ENCODE peak calls at places on chromosomes 12 and 14, in eight cellular contexts. V is HEK293T; E is stimulated activated CD4-positive, alpha-beta T cell treated with anti-CD3 and anti-CD28 coated beads, Interleukin-2, amount 100 ng/mL, for 48 hours; A is activated T-cell treated with anti-CD3 and anti-CD28 coated beads for 24 hours; R is fibroblast of pulmonary artery; Q is AG09319; Y is CD4-positive, CD25-positive, alpha-beta regulatory T cell; Z is activated CD4-positive, alpha-beta T cell treated with anti-CD3 and anti-CD28 coated beads, Interleukin-2, amount 50 U/mL, for 1 hour. B is an unnamed sample.
A peak's percentile ranks its signal among the peaks of the same experiment; 100 is the strongest.

GRCh38 chr12:85309180-85309579 is 29.2 kb downstream of the ALX1 start:
- DNase-seq in E (no peak), Y (no peak), Z (no peak), R (no peak), Q (no peak), A (no peak), V (no peak), B (no peak)

GRCh38 chr14:39441805-39442204 is 9.6 kb upstream of the FBXO33 start:
- DNase-seq in Q (no peak), Z (no peak), V (no peak), A (no peak), E (no peak), R (no peak), Y (no peak), B (no peak)

GRCh38 chr12:1806301-1807106 is 13.9 kb upstream of the LRTM2 start:
- DNase-seq in A (no peak), V (no peak), R (no peak), Z (no peak), Q (no peak), Y (no peak), E (no peak), B (no peak)

GRCh38 chr12:76106631-76107030 is 22.1 kb upstream of the NAP1L1 start:
- DNase-seq in Z (no peak), Q (no peak), R (no peak), Y (no peak), E (no peak), V (no peak), A (no peak), B (no peak)

GRCh38 chr12:18703916-18704315 is 33.9 kb downstream of the PLCZ1 start:
- DNase-seq in A (no peak), V (no peak), Q (no peak), E (no peak), Y (no peak), R (no peak), Z (no peak), B (no peak)

GRCh38 chr14:71956920-71957563 is 24.8 kb downstream of the RGS6 start:
- DNase-seq in Z (no peak), E (no peak), Y (no peak), V (no peak), Q (no peak), A (no peak), R (no peak), B (no peak)

GRCh38 chr12:49292729-49293055 is 2.3 kb upstream of the PRPH start:
- DNase-seq in R (no peak), Q (no peak), E (no peak), Z (no peak), V (no peak), A (no peak), Y (no peak), B (no peak)

GRCh38 chr14:50545618-50546017 is 13.2 kb upstream of the MAP4K5 start:
- DNase-seq in Z (no peak), A (no peak), R (no peak), Q (no peak), E (no peak), V (no peak), Y (no peak), B (no peak)

GRCh38 chr14:104138891-104139459 is 588 bp downstream of the KIF26A start:
- DNase-seq in E (no peak), R (no peak), V (no peak), Q (no peak), Z (no peak), Y (no peak), A (no peak), B (no peak)

GRCh38 chr14:61211476-61212262 is 69.5 kb downstream of the TMEM30B start:
- DNase-seq in R (no peak), Q (no peak), V (no peak), Y (no peak), E (no peak), A (no peak), Z (no peak), B (no peak)

GRCh38 chr12:122646568-122647220 is 56.5 kb downstream of the HCAR2 start:
- DNase-seq in Q (peak; percentile 23), Z (peak; percentile 12), A (peak; percentile 45), V (no peak), R (peak; percentile 58), E (peak; percentile 14), Y (peak; percentile 23), B (peak; percentile 40)

GRCh38 chr12:65958456-65958855 is 134.2 kb downstream of the HMGA2 start:
- DNase-seq in V (no peak), A (no peak), Q (no peak), R (no peak), E (no peak), Y (no peak), Z (no peak), B (no peak)

GRCh38 chr12:117105902-117106301 is 6.7 kb upstream of the TESC start:
- DNase-seq in Q (no peak), Y (peak; percentile 48), V (no peak), R (no peak), A (no peak), Z (peak; percentile 32), E (no peak), B (no peak)

GRCh38 chr12:122106891-122107660 is 28.5 kb downstream of the MLXIP start:
- DNase-seq in R (no peak), A (no peak), Q (no peak), Z (no peak), Y (no peak), V (no peak), E (no peak), B (no peak)

GRCh38 chr12:95484524-95484923 is 10.6 kb downstream of the METAP2 start:
- DNase-seq in Z (no peak), E (no peak), A (no peak), R (peak; percentile 43), V (no peak), Y (no peak), Q (peak; percentile 23), B (no peak)

GRCh38 chr14:69129264-69129880 is 23.5 kb downstream of the DCAF5 start:
- DNase-seq in Q (peak; percentile 73), V (peak; percentile 78), R (peak; percentile 94), Z (peak; percentile 69), A (peak; percentile 63), E (peak; percentile 65), Y (peak; percentile 75), B (peak; percentile 47)

GRCh38 chr12:103401421-103401820 is 94.3 kb downstream of the C12orf42 start:
- DNase-seq in Y (no peak), V (no peak), E (no peak), Q (no peak), A (no peak), Z (no peak), R (no peak), B (no peak)

B was measured in B cell.